ENCODE peak calls at places on chromosomes 13 and 19, in ten cellular contexts. L is cardiac muscle cell, M is tibial artery, Q is SJSA1, D is thoracic aorta, Y is suprapubic skin, O is right cardiac atrium, R is pancreas, B is OCI-LY7, W is sigmoid colon. S is an unnamed sample.
A peak's percentile ranks its signal among the peaks of the same experiment; 100 is the strongest.

GRCh38 chr13:44506719-44507118 is 69.4 kb downstream of the TSC22D1 start:
- DNase-seq in L (no peak), M (no peak), Q (no peak), D (no peak), Y (no peak), O (no peak), R (no peak), B (no peak), W (no peak), S (no peak)

GRCh38 chr19:36139473-36140288 is at the start of gene CAPNS1:
- DNase-seq in L (peak; percentile 98), M (peak; percentile 99), Q (peak; percentile 93), D (peak; percentile 85), Y (peak; percentile 98), O (peak; percentile 99), R (peak; percentile 99), B (peak; percentile 98), W (peak; percentile 99), S (peak; percentile 85)

GRCh38 chr19:19215792-19216191 is 4.0 kb downstream of the NCAN start:
- DNase-seq in L (no peak), M (no peak), Q (no peak), D (no peak), Y (no peak), O (no peak), R (no peak), B (no peak), W (no peak), S (no peak)

GRCh38 chr13:28856284-28856683 is 36.1 kb downstream of the MTUS2 start:
- DNase-seq in L (no peak), M (no peak), Q (no peak), D (no peak), Y (no peak), O (no peak), R (no peak), B (no peak), W (no peak), S (no peak)

GRCh38 chr13:75870397-75870801 is 234.3 kb downstream of the LMO7 start:
- DNase-seq in L (peak; percentile 38), M (no peak), Q (peak; percentile 26), D (no peak), Y (no peak), O (no peak), R (no peak), B (peak; percentile 24), W (no peak), S (no peak)

GRCh38 chr13:104920091-104920490 is 1615.4 kb downstream of the EFNB2 start:
- DNase-seq in L (no peak), M (no peak), Q (no peak), D (no peak), Y (no peak), O (no peak), R (peak; percentile 32), B (no peak), W (no peak), S (no peak)

GRCh38 chr19:31955061-31955460 is 390.3 kb upstream of the ZNF507 start:
- DNase-seq in L (no peak), M (no peak), Q (no peak), D (no peak), Y (no peak), O (no peak), R (no peak), B (no peak), W (no peak), S (no peak)

GRCh38 chr13:111255228-111255790 is 65.1 kb upstream of the TEX29 start:
- DNase-seq in L (no peak), M (no peak), Q (no peak), D (no peak), Y (no peak), O (no peak), R (no peak), B (no peak), W (no peak), S (no peak)

GRCh38 chr13:48642061-48642460 is 11.7 kb upstream of the CYSLTR2 start:
- DNase-seq in L (no peak), M (no peak), Q (no peak), D (no peak), Y (no peak), O (no peak), R (no peak), B (no peak), W (no peak), S (no peak)

GRCh38 chr13:38657191-38657590 is 29.7 kb upstream of the FREM2 start:
- DNase-seq in L (peak; percentile 36), M (no peak), Q (no peak), D (no peak), Y (no peak), O (no peak), R (no peak), B (no peak), W (no peak), S (no peak)

GRCh38 chr19:13039211-13039789 is 44.0 kb downstream of the NFIX start:
- DNase-seq in L (no peak), M (no peak), Q (no peak), D (no peak), Y (no peak), O (peak; percentile 56), R (no peak), B (no peak), W (no peak), S (no peak)
- H3K4me1 ChIP-seq in L (no peaks in the 10 kb centered on the region), M (peaks cover 4% of the 10 kb centered on the region), Q (peaks cover 36% of the 10 kb centered on the region), D (peaks cover 100% of the 10 kb centered on the region), Y (peaks cover 96% of the 10 kb centered on the region), O (peaks cover 61% of the 10 kb centered on the region), R (peaks cover 6% of the 10 kb centered on the region), B (peaks cover 6% of the 10 kb centered on the region), W (peaks cover 98% of the 10 kb centered on the region), S (peaks cover 40% of the 10 kb centered on the region)

DNA sequence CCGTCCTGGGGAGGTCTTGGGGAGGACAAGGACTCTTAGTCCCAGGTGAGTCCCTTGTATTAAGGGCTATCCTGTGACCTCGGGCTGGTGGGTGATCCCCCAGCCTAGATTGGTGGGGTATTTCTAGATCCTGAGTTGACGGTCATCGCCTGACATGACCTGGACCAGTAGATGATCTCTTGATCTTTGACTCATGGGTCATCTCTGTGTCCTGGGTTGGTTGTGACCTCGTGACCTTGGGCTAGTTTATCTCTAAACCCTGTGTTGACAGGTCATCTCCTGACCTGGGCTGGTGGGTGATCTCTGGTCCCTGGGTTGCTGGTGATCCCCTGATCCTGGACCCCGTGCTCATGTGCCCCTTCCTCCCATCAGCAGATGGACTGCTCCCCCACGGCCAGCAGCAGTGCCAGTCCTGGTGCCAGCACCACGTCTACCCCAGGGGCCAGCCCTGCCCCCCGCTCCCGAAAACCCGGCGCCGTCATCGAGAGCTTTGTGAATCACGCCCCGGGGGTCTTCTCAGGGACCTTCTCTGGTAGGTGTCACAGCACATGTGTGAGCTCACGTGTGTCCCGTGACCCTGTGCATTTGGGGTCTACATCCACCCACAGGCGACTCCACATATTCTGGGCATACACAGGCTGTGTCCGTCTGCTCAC is 6.3 kb downstream of the MIDN start:
- DNase-seq in L (no peak), M (no peak), Q (no peak), D (no peak), Y (no peak), O (no peak), R (no peak), B (no peak), W (no peak), S (no peak)
- H3K4me3 ChIP-seq in L (no peak overlapping the region), M (no peak overlapping the region), Q (peak overlapping the region; percentile 89), D (peak overlapping the region; percentile 99), Y (peak overlapping the region; percentile 92), O (no peak overlapping the region), R (no peak overlapping the region), B (no peak overlapping the region), W (peak overlapping the region; percentile 77), S (peak overlapping the region; percentile 95)

DNA sequence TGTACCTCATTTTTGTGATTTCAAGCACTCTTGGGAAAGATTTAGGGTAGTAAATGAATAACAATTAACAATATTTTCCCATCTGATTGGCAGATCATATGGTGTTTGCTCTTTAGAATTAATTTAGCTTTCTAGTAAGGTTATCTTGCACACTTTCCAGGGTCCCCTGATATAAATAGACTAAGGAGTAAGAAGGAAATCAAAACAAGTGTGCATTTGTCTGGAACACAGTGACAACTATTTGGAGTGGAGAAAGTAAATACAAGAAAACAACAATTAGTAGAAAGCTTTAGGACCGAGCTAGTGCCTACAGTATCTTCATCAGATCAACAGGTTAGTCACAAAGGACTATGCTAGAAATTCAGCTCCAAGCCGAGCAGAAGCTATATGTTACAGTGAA is 429.5 kb downstream of the COG6 start:
- DNase-seq in L (no peak), M (no peak), Q (no peak), D (no peak), Y (no peak), O (no peak), R (no peak), B (no peak), W (no peak), S (no peak)
- H3K4me1 ChIP-seq in L (peaks cover 3% of the 10 kb centered on the region), M (no peaks in the 10 kb centered on the region), Q (no peaks in the 10 kb centered on the region), D (no peaks in the 10 kb centered on the region), Y (no peaks in the 10 kb centered on the region), O (peaks cover 2% of the 10 kb centered on the region), R (no peaks in the 10 kb centered on the region), B (no peaks in the 10 kb centered on the region), W (no peaks in the 10 kb centered on the region), S (no peaks in the 10 kb centered on the region)

GRCh38 chr19:58052256-58052655 is 6.8 kb upstream of the ZNF135 start:
- DNase-seq in L (no peak), M (no peak), Q (no peak), D (no peak), Y (no peak), O (no peak), R (no peak), B (no peak), W (no peak), S (no peak)
- H3K4me3 ChIP-seq in L (no peak overlapping the region), M (no peak overlapping the region), Q (no peak overlapping the region), D (no peak overlapping the region), Y (no peak overlapping the region), O (no peak overlapping the region), R (no peak overlapping the region), B (no peak overlapping the region), W (no peak overlapping the region), S (no peak overlapping the region)

GRCh38 chr19:39154626-39155100 is 29.1 kb downstream of the PAK4 start:
- DNase-seq in L (peak; percentile 6), M (no peak), Q (no peak), D (no peak), Y (no peak), O (peak; percentile 51), R (peak; percentile 94), B (no peak), W (no peak), S (no peak)
- H3K4me1 ChIP-seq in L (peaks cover 24% of the 10 kb centered on the region), M (no peaks in the 10 kb centered on the region), Q (peaks cover 7% of the 10 kb centered on the region), D (peaks cover 29% of the 10 kb centered on the region), Y (peaks cover 62% of the 10 kb centered on the region), O (peaks cover 6% of the 10 kb centered on the region), R (peaks cover 38% of the 10 kb centered on the region), B (no peaks in the 10 kb centered on the region), W (peaks cover 44% of the 10 kb centered on the region), S (peaks cover under 1% of the 10 kb centered on the region)

GRCh38 chr13:97242755-97243497 is 20.8 kb downstream of the MBNL2 start:
- DNase-seq in L (no peak), M (no peak), Q (no peak), D (no peak), Y (no peak), O (no peak), R (no peak), B (no peak), W (no peak), S (no peak)
- H3K4me3 ChIP-seq in L (no peak overlapping the region), M (no peak overlapping the region), Q (no peak overlapping the region), D (peak overlapping the region; percentile 18), Y (no peak overlapping the region), O (no peak overlapping the region), R (no peak overlapping the region), B (no peak overlapping the region), W (no peak overlapping the region), S (no peak overlapping the region)

GRCh38 chr19:39937792-39938191 is 3.4 kb upstream of the FCGBP start:
- DNase-seq in L (no peak), M (no peak), Q (no peak), D (no peak), Y (no peak), O (no peak), R (no peak), B (no peak), W (no peak), S (no peak)
- H3K4me1 ChIP-seq in L (no peaks in the 10 kb centered on the region), M (no peaks in the 10 kb centered on the region), Q (no peaks in the 10 kb centered on the region), D (no peaks in the 10 kb centered on the region), Y (no peaks in the 10 kb centered on the region), O (no peaks in the 10 kb centered on the region), R (no peaks in the 10 kb centered on the region), B (peaks cover 38% of the 10 kb centered on the region), W (no peaks in the 10 kb centered on the region), S (no peaks in the 10 kb centered on the region)